ENCODE peak calls at places on chromosomes 12 and 14, in five cellular contexts. One of them, this sample, is unnamed.

GRCh38 chr14:69877492-69877891 is 1.7 kb upstream of the SMOC1 start:
- DNase-seq in RWPE1: no peak
- DNase-seq in GM20000: peak
- DNase-seq in lower leg skin: no peak
- DNase-seq in thyroid gland: no peak
- DNase-seq in this sample: no peak

GRCh38 chr14:68911594-68912227 is 67.4 kb downstream of the ACTN1 start:
- DNase-seq in RWPE1: peak
- DNase-seq in GM20000: peak
- DNase-seq in lower leg skin: peak
- DNase-seq in thyroid gland: peak
- DNase-seq in this sample: peak

GRCh38 chr14:51302319-51303030 is 62.4 kb downstream of the TMX1 start:
- DNase-seq in RWPE1: no peak
- DNase-seq in GM20000: no peak
- DNase-seq in lower leg skin: no peak
- DNase-seq in thyroid gland: no peak
- DNase-seq in this sample: no peak

GRCh38 chr14:74979442-74980397 is 23.0 kb upstream of the EIF2B2 start:
- DNase-seq in RWPE1: no peak
- DNase-seq in GM20000: no peak
- DNase-seq in lower leg skin: no peak
- DNase-seq in thyroid gland: no peak
- DNase-seq in this sample: no peak

GRCh38 chr14:101018561-101019290 is 115.2 kb upstream of the RTL1 start:
- DNase-seq in RWPE1: no peak
- DNase-seq in GM20000: no peak
- DNase-seq in lower leg skin: peak
- DNase-seq in thyroid gland: no peak
- DNase-seq in this sample: no peak

GRCh38 chr12:29640589-29641345 is 143.0 kb downstream of the TMTC1 start:
- DNase-seq in RWPE1: peak
- DNase-seq in GM20000: no peak
- DNase-seq in lower leg skin: no peak
- DNase-seq in thyroid gland: no peak
- DNase-seq in this sample: no peak

GRCh38 chr14:29601559-29602109 is 326.0 kb downstream of the PRKD1 start:
- DNase-seq in RWPE1: no peak
- DNase-seq in GM20000: no peak
- DNase-seq in lower leg skin: no peak
- DNase-seq in thyroid gland: no peak
- DNase-seq in this sample: no peak

GRCh38 chr12:71517145-71517846 is 77.7 kb downstream of the LGR5 start:
- DNase-seq in RWPE1: no peak
- DNase-seq in GM20000: no peak
- DNase-seq in lower leg skin: no peak
- DNase-seq in thyroid gland: no peak
- DNase-seq in this sample: no peak

GRCh38 chr12:63103489-63104131 is 47.4 kb downstream of the AVPR1A start:
- DNase-seq in RWPE1: peak
- DNase-seq in GM20000: peak
- DNase-seq in lower leg skin: no peak
- DNase-seq in thyroid gland: no peak
- DNase-seq in this sample: peak

GRCh38 chr14:62289471-62289870 is 527.3 kb downstream of the SNAPC1 start:
- DNase-seq in RWPE1: no peak
- DNase-seq in GM20000: no peak
- DNase-seq in lower leg skin: no peak
- DNase-seq in thyroid gland: no peak
- DNase-seq in this sample: no peak

GRCh38 chr14:36268957-36269734 is 51.3 kb downstream of the MBIP start:
- DNase-seq in RWPE1: no peak
- DNase-seq in GM20000: no peak
- DNase-seq in lower leg skin: no peak
- DNase-seq in thyroid gland: peak
- DNase-seq in this sample: no peak

GRCh38 chr12:59077153-59077930 is 157.0 kb upstream of the LRIG3 start:
- DNase-seq in RWPE1: peak
- DNase-seq in GM20000: no peak
- DNase-seq in lower leg skin: peak
- DNase-seq in thyroid gland: peak
- DNase-seq in this sample: no peak

GRCh38 chr12:14281539-14281938 is 83.9 kb upstream of the ATF7IP start:
- DNase-seq in RWPE1: no peak
- DNase-seq in GM20000: no peak
- DNase-seq in lower leg skin: no peak
- DNase-seq in thyroid gland: no peak
- DNase-seq in this sample: no peak

GRCh38 chr12:112218150-112218549 is 92.8 kb downstream of the TRAFD1 start:
- DNase-seq in RWPE1: no peak
- DNase-seq in GM20000: no peak
- DNase-seq in lower leg skin: no peak
- DNase-seq in thyroid gland: no peak
- DNase-seq in this sample: no peak

GRCh38 chr12:67693895-67694294 is 45.4 kb downstream of the DYRK2 start:
- DNase-seq in RWPE1: no peak
- DNase-seq in GM20000: no peak
- DNase-seq in lower leg skin: no peak
- DNase-seq in thyroid gland: no peak
- DNase-seq in this sample: no peak

GRCh38 chr12:13945236-13945635 is 36.2 kb downstream of the GRIN2B start:
- DNase-seq in RWPE1: no peak
- DNase-seq in GM20000: no peak
- DNase-seq in lower leg skin: no peak
- DNase-seq in thyroid gland: no peak
- DNase-seq in this sample: no peak

GRCh38 chr12:112573151-112573550 is 154.4 kb downstream of the PTPN11 start:
- DNase-seq in RWPE1: no peak
- DNase-seq in GM20000: no peak
- DNase-seq in lower leg skin: no peak
- DNase-seq in thyroid gland: no peak
- DNase-seq in this sample: no peak

GRCh38 chr12:4143909-4144308 is 129.7 kb upstream of the CCND2 start:
- DNase-seq in RWPE1: no peak
- DNase-seq in GM20000: no peak
- DNase-seq in lower leg skin: no peak
- DNase-seq in thyroid gland: no peak
- DNase-seq in this sample: peak

GRCh38 chr12:79782197-79782890 is 91.6 kb upstream of the PAWR start:
- DNase-seq in RWPE1: no peak
- DNase-seq in GM20000: no peak
- DNase-seq in lower leg skin: no peak
- DNase-seq in thyroid gland: no peak
- DNase-seq in this sample: no peak

GRCh38 chr14:31476131-31476917 is 11.5 kb downstream of the GPR33 start:
- DNase-seq in RWPE1: no peak
- DNase-seq in GM20000: no peak
- DNase-seq in lower leg skin: no peak
- DNase-seq in thyroid gland: no peak
- DNase-seq in this sample: no peak

GRCh38 chr14:81066672-81067071 is 111.3 kb downstream of the TSHR start:
- DNase-seq in RWPE1: no peak
- DNase-seq in GM20000: no peak
- DNase-seq in lower leg skin: no peak
- DNase-seq in thyroid gland: no peak
- DNase-seq in this sample: no peak

GRCh38 chr12:56565510-56566101 is 44.0 kb downstream of the RBMS2 start:
- DNase-seq in RWPE1: no peak
- DNase-seq in GM20000: peak
- DNase-seq in lower leg skin: peak
- DNase-seq in thyroid gland: peak
- DNase-seq in this sample: peak

GRCh38 chr14:52563120-52563519 is 10.5 kb downstream of the GPR137C start:
- DNase-seq in RWPE1: peak
- DNase-seq in GM20000: no peak
- DNase-seq in lower leg skin: no peak
- DNase-seq in thyroid gland: no peak
- DNase-seq in this sample: no peak

GRCh38 chr12:120737557-120738251 is 12.1 kb downstream of the ACADS start:
- DNase-seq in RWPE1: no peak
- DNase-seq in GM20000: no peak
- DNase-seq in lower leg skin: no peak
- DNase-seq in thyroid gland: no peak
- DNase-seq in this sample: no peak
- TF ChIP-seq CTCF in RWPE1: no peak
- TF ChIP-seq CTCF in GM20000: no peak
- TF ChIP-seq CTCF in lower leg skin: no peak
- TF ChIP-seq CTCF in thyroid gland: no peak
- TF ChIP-seq CTCF in this sample: no peak

DNA sequence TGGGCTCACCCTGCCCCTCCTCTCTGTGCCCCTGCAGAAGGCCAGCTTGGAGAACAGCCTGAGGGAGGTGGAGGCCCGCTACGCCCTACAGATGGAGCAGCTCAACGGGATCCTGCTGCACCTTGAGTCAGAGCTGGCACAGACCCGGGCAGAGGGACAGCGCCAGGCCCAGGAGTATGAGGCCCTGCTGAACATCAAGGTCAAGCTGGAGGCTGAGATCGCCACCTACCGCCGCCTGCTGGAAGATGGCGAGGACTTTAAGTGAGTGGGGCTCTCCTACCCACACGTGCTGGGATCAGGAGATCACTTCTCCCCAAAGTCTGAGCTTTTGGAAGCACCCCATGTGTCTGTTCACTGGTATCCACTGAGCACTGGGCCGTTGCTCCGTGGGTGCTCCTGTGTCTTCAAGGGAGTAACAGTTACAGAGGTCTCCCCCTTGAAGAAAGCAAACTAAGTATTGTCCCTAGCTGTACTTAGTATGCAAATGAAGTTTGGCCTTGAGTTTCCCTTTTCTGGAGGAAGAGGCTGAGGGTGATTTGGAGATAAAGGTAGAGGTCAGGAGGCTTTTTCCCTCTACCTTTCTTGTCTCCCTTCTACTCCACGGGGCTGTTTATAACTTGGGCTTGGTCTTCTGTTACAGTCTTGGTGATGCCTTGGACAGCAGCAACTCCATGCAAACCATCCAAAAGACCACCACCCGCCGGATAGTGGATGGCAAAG is 3.3 kb downstream of the KRT18 start:
- DNase-seq in RWPE1: no peak
- DNase-seq in GM20000: no peak
- DNase-seq in lower leg skin: no peak
- DNase-seq in thyroid gland: peak
- DNase-seq in this sample: peak
- TF ChIP-seq CTCF in RWPE1: no peak
- TF ChIP-seq CTCF in GM20000: peak
- TF ChIP-seq CTCF in lower leg skin: no peak
- TF ChIP-seq CTCF in thyroid gland: no peak
- TF ChIP-seq CTCF in this sample: peak

GRCh38 chr14:77113644-77114043 is 15.6 kb downstream of the CIPC start:
- DNase-seq in RWPE1: no peak
- DNase-seq in GM20000: no peak
- DNase-seq in lower leg skin: no peak
- DNase-seq in thyroid gland: no peak
- DNase-seq in this sample: no peak
- TF ChIP-seq CTCF in RWPE1: no peak
- TF ChIP-seq CTCF in GM20000: no peak
- TF ChIP-seq CTCF in lower leg skin: no peak
- TF ChIP-seq CTCF in thyroid gland: no peak
- TF ChIP-seq CTCF in this sample: no peak

DNA sequence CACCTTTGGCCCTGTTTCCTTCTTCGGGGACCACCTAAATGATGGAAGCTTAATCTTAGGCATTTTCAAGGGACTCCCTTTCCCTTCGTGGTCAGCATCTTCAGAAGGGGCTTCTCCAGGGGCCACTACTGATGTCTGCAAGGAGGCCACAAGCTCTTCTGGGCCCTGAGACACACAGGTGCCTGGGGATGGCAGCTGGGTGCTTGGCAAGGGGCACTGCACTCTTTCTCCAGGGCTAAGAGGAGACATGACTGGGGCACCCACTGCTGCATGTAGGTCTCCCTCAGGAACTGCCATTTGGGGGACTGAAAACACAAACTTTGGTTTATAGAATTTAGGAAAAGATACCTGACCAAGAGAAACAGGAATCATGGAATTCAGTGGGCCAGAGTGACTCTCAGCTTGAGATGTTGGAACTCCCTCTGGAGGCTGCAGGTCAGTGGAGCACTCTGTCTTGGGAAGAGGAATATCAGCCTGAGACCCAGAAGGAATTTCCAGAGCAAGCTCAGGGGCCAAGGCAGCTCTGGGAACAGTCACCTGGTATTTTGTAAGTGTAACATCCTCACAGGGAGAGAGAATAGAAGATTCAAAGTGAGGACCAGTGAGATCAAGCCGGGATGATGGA is 16.0 kb downstream of the PLD4 start:
- DNase-seq in RWPE1: no peak
- DNase-seq in GM20000: peak
- DNase-seq in lower leg skin: no peak
- DNase-seq in thyroid gland: no peak
- DNase-seq in this sample: no peak
- TF ChIP-seq CTCF in RWPE1: no peak
- TF ChIP-seq CTCF in GM20000: no peak
- TF ChIP-seq CTCF in lower leg skin: no peak
- TF ChIP-seq CTCF in thyroid gland: no peak
- TF ChIP-seq CTCF in this sample: no peak

GRCh38 chr12:123976227-123976826 is 3.3 kb downstream of the ZNF664 start:
- DNase-seq in RWPE1: no peak
- DNase-seq in GM20000: no peak
- DNase-seq in lower leg skin: no peak
- DNase-seq in thyroid gland: no peak
- DNase-seq in this sample: no peak

GRCh38 chr12:123971449-123971769 is 1.2 kb downstream of the CCDC92 start:
- DNase-seq in RWPE1: no peak
- DNase-seq in GM20000: no peak
- DNase-seq in lower leg skin: no peak
- DNase-seq in thyroid gland: no peak
- DNase-seq in this sample: no peak

GRCh38 chr12:123973552-123974341 is 732 bp downstream of the ZNF664 start:
- DNase-seq in RWPE1: no peak
- DNase-seq in GM20000: peak
- DNase-seq in lower leg skin: no peak
- DNase-seq in thyroid gland: peak
- DNase-seq in this sample: peak

GRCh38 chr12:123971770-123972447 is 722 bp downstream of the CCDC92 start:
- DNase-seq in RWPE1: peak
- DNase-seq in GM20000: peak
- DNase-seq in lower leg skin: peak
- DNase-seq in thyroid gland: peak
- DNase-seq in this sample: peak

GRCh38 chr12:123972448-123973401 is at the start of the genes CCDC92 and ZNF664:
- DNase-seq in RWPE1: peak
- DNase-seq in GM20000: peak
- DNase-seq in lower leg skin: peak
- DNase-seq in thyroid gland: peak
- DNase-seq in this sample: peak
- TF ChIP-seq CTCF in RWPE1: no peak
- TF ChIP-seq CTCF in GM20000: no peak
- TF ChIP-seq CTCF in lower leg skin: no peak
- TF ChIP-seq CTCF in thyroid gland: no peak
- TF ChIP-seq CTCF in this sample: no peak

This sample was measured in activated CD8-positive, alpha-beta T cell treated with anti-CD3 and anti-CD28 coated beads for 36 hours.